ENCODE peak calls at places on chromosome 9, in four cellular contexts. One of them, this sample, is unnamed.

GRCh38 chr9:136546697-136547481 is 1.0 kb upstream of the NOTCH1 start:
- DNase-seq in WERI-Rb-1: no peak
- DNase-seq in AG04450: no peak
- DNase-seq in body of pancreas: peak
- DNase-seq in this sample: no peak

GRCh38 chr9:70229579-70229978 is 29.2 kb upstream of the SMC5 start:
- DNase-seq in WERI-Rb-1: no peak
- DNase-seq in body of pancreas: no peak
- DNase-seq in AG04450: no peak
- DNase-seq in this sample: no peak

GRCh38 chr9:116156621-116157314 is 3.2 kb downstream of the PAPPA start:
- DNase-seq in body of pancreas: peak
- DNase-seq in AG04450: no peak
- DNase-seq in WERI-Rb-1: peak
- DNase-seq in this sample: no peak

GRCh38 chr9:72960446-72960845 is 7.6 kb upstream of the ALDH1A1 start:
- DNase-seq in WERI-Rb-1: no peak
- DNase-seq in body of pancreas: no peak
- DNase-seq in AG04450: no peak
- DNase-seq in this sample: no peak

GRCh38 chr9:127133739-127134167 is 11.3 kb upstream of the ANGPTL2 start:
- DNase-seq in body of pancreas: no peak
- DNase-seq in AG04450: peak
- DNase-seq in WERI-Rb-1: no peak
- DNase-seq in this sample: no peak

GRCh38 chr9:111959468-111959941 is 62.9 kb downstream of the UGCG start:
- DNase-seq in WERI-Rb-1: no peak
- DNase-seq in body of pancreas: peak
- DNase-seq in AG04450: no peak
- DNase-seq in this sample: peak

GRCh38 chr9:37752646-37753488 is 738 bp upstream of the TRMT10B start:
- DNase-seq in AG04450: no peak
- DNase-seq in body of pancreas: no peak
- DNase-seq in WERI-Rb-1: no peak
- DNase-seq in this sample: no peak

GRCh38 chr9:3401556-3401955 is 124.2 kb downstream of the RFX3 start:
- DNase-seq in body of pancreas: no peak
- DNase-seq in WERI-Rb-1: no peak
- DNase-seq in AG04450: no peak
- DNase-seq in this sample: no peak

GRCh38 chr9:124264812-124265211 is 7.1 kb downstream of the NEK6 start:
- DNase-seq in WERI-Rb-1: no peak
- DNase-seq in body of pancreas: no peak
- DNase-seq in AG04450: no peak
- DNase-seq in this sample: no peak

GRCh38 chr9:131521203-131521602 is 9.9 kb downstream of the UCK1 start:
- DNase-seq in body of pancreas: no peak
- DNase-seq in AG04450: no peak
- DNase-seq in WERI-Rb-1: no peak
- DNase-seq in this sample: no peak

GRCh38 chr9:75133396-75133795 is 45.1 kb downstream of the OSTF1 start:
- DNase-seq in WERI-Rb-1: no peak
- DNase-seq in AG04450: no peak
- DNase-seq in body of pancreas: no peak
- DNase-seq in this sample: no peak

GRCh38 chr9:103444157-103444556 is 449.0 kb downstream of the CYLC2 start:
- DNase-seq in AG04450: no peak
- DNase-seq in body of pancreas: no peak
- DNase-seq in WERI-Rb-1: no peak
- DNase-seq in this sample: no peak

GRCh38 chr9:38175423-38175822 is 106.4 kb upstream of the SHB start:
- DNase-seq in body of pancreas: no peak
- DNase-seq in AG04450: no peak
- DNase-seq in WERI-Rb-1: no peak
- DNase-seq in this sample: no peak

GRCh38 chr9:92164490-92164889 is 49.3 kb upstream of the SPTLC1 start:
- DNase-seq in body of pancreas: no peak
- DNase-seq in WERI-Rb-1: no peak
- DNase-seq in AG04450: no peak
- DNase-seq in this sample: no peak

GRCh38 chr9:78035369-78035993 is 3.9 kb upstream of the GNAQ start:
- DNase-seq in WERI-Rb-1: peak
- DNase-seq in AG04450: peak
- DNase-seq in body of pancreas: peak
- DNase-seq in this sample: peak

GRCh38 chr9:93244101-93244500 is 60.2 kb downstream of the WNK2 start:
- DNase-seq in WERI-Rb-1: peak
- DNase-seq in AG04450: no peak
- DNase-seq in body of pancreas: no peak
- DNase-seq in this sample: no peak

GRCh38 chr9:21968331-21969010 is 25.7 kb downstream of the CDKN2A start:
- DNase-seq in AG04450: no peak
- DNase-seq in WERI-Rb-1: no peak
- DNase-seq in body of pancreas: no peak
- DNase-seq in this sample: no peak
- TF ChIP-seq CTCF in AG04450: no peak
- TF ChIP-seq CTCF in WERI-Rb-1: no peak
- TF ChIP-seq CTCF in body of pancreas: no peak
- TF ChIP-seq CTCF in this sample: no peak

GRCh38 chr9:91127653-91128052 is 234.1 kb downstream of the AUH start:
- DNase-seq in AG04450: no peak
- DNase-seq in body of pancreas: no peak
- DNase-seq in WERI-Rb-1: no peak
- DNase-seq in this sample: no peak
- H3K4me3 ChIP-seq in AG04450: no peak
- H3K4me3 ChIP-seq in body of pancreas: no peak
- H3K4me3 ChIP-seq in WERI-Rb-1: no peak
- H3K4me3 ChIP-seq in this sample: no peak

DNA sequence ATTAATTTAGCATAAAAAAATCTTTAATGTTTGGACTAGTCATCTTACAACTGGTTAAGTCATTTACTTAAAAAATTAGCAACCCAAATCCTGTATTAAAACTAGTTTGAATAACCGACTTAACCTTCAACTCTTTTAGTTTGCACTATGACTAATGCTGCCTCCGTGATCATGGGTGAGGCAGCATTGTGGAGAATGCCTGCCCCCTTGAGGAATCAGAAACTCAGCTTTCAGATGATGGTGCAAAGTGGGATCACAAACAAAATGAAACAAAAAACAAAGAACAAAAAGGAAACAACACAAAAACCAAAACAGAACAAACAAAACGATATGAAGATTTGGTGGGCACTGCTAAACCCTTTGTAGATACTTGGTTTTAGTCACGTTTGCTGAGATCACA is 127.0 kb upstream of the PALM2AKAP2 start:
- DNase-seq in body of pancreas: no peak
- DNase-seq in WERI-Rb-1: no peak
- DNase-seq in AG04450: no peak
- DNase-seq in this sample: no peak
- TF ChIP-seq CTCF in body of pancreas: no peak
- TF ChIP-seq CTCF in WERI-Rb-1: peak
- TF ChIP-seq CTCF in AG04450: peak
- TF ChIP-seq CTCF in this sample: peak

DNA sequence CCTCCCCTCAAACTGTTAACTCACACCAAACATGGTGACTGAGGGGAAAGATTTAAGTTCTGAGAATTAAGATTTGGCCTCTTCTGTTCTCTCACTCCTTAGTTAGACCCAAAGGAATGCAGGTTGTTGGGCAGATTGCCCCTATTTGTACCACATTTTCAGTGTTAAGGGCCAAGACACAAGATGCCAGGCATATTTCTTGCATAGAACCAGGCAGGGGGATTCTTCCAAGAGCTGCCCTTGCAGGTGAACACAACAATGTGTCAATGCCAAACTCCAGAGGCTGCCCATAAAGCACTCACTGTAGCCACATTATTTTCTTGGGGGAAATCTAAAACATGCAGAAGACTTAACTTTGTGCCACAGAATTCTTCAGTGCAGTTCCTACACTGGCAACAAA is 14.7 kb downstream of the MPDZ start:
- DNase-seq in WERI-Rb-1: no peak
- DNase-seq in body of pancreas: no peak
- DNase-seq in AG04450: no peak
- DNase-seq in this sample: no peak
- H3K4me3 ChIP-seq in WERI-Rb-1: no peak
- H3K4me3 ChIP-seq in body of pancreas: no peak
- H3K4me3 ChIP-seq in AG04450: no peak
- H3K4me3 ChIP-seq in this sample: no peak

GRCh38 chr9:22028394-22028793 is 19.3 kb upstream of the CDKN2B start:
- DNase-seq in AG04450: no peak
- DNase-seq in WERI-Rb-1: no peak
- DNase-seq in body of pancreas: no peak
- DNase-seq in this sample: no peak

GRCh38 chr9:22029231-22029630 is 20.1 kb upstream of the CDKN2B start:
- DNase-seq in WERI-Rb-1: no peak
- DNase-seq in body of pancreas: no peak
- DNase-seq in AG04450: no peak
- DNase-seq in this sample: no peak

GRCh38 chr9:22030101-22030598 is 21.0 kb upstream of the CDKN2B start:
- DNase-seq in body of pancreas: no peak
- DNase-seq in AG04450: no peak
- DNase-seq in WERI-Rb-1: no peak
- DNase-seq in this sample: no peak

GRCh38 chr9:22022396-22022795 is 13.3 kb upstream of the CDKN2B start:
- DNase-seq in AG04450: no peak
- DNase-seq in body of pancreas: no peak
- DNase-seq in WERI-Rb-1: no peak
- DNase-seq in this sample: no peak

GRCh38 chr9:22026696-22027095 is 17.6 kb upstream of the CDKN2B start:
- DNase-seq in body of pancreas: no peak
- DNase-seq in WERI-Rb-1: no peak
- DNase-seq in AG04450: no peak
- DNase-seq in this sample: no peak
- TF ChIP-seq CTCF in body of pancreas: no peak
- TF ChIP-seq CTCF in WERI-Rb-1: no peak
- TF ChIP-seq CTCF in AG04450: no peak
- TF ChIP-seq CTCF in this sample: no peak

DNA sequence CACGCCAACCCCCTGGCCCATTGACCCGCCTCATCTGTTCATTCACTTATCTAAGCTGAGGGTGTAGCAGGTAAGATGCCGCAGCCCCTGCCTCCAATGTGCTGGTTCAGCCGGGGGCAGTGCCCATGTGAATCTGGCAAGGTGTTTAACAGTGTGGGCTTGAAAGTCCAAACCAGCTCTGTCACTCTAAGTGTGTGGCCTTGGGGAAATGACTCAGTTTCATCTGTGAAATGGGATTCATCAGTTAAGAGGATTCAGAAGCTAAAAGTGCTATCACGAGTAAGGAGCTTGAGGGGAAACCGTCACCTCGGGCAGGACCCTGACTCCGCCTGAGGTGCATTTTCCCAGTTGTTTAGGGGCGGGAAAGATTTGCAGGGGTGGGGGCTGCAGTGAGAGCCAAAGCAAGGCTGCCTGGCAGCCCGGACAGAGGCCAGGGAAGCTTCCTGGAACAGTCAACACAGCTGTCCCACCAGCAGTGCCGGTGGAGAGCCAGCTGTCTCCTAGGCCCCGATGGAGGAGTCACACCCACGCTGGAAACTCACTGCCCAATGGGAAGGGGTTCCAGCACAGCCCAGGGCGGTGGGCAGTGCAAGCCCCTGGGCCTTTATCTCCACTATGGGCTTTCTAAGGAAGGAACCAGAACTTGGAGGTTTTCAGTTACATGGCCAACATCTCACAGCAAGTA is 9.7 kb upstream of the URM1 start:
- DNase-seq in WERI-Rb-1: no peak
- DNase-seq in AG04450: no peak
- DNase-seq in body of pancreas: no peak
- DNase-seq in this sample: no peak
- H3K4me3 ChIP-seq in WERI-Rb-1: no peak
- H3K4me3 ChIP-seq in AG04450: peak
- H3K4me3 ChIP-seq in body of pancreas: no peak
- H3K4me3 ChIP-seq in this sample: no peak

GRCh38 chr9:15308511-15308910 is 1.5 kb upstream of the TTC39B start:
- DNase-seq in AG04450: peak
- DNase-seq in WERI-Rb-1: no peak
- DNase-seq in body of pancreas: no peak
- DNase-seq in this sample: no peak

GRCh38 chr9:15307523-15307841 is 466 bp upstream of the TTC39B start:
- DNase-seq in AG04450: no peak
- DNase-seq in WERI-Rb-1: no peak
- DNase-seq in body of pancreas: no peak
- DNase-seq in this sample: no peak

GRCh38 chr9:15310448-15310847 is 3.4 kb upstream of the TTC39B start:
- DNase-seq in AG04450: no peak
- DNase-seq in WERI-Rb-1: no peak
- DNase-seq in body of pancreas: no peak
- DNase-seq in this sample: no peak

GRCh38 chr9:15306757-15307522 is at the start of gene TTC39B:
- DNase-seq in body of pancreas: peak
- DNase-seq in WERI-Rb-1: peak
- DNase-seq in AG04450: peak
- DNase-seq in this sample: peak

DNA sequence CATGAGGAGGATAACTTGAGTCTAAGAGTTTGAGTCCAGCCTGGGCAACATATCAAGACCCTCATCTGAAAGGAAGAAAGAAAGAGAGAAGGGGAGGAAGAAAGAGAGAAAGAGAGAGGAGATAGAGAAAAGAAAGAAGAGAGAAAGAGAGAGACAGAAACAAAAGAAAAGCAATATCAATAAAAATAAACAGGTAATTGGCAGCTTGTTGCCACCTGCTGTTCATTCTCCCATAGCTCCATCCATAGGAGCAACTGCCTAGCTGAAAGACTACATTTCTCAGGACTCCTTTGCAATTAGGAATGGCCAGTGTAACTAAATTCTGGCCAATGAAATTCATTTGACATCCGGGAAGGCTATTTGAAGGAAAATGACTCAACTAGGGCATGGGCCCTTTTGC is 4.6 kb upstream of the TTC39B start:
- DNase-seq in WERI-Rb-1: no peak
- DNase-seq in AG04450: no peak
- DNase-seq in body of pancreas: no peak
- DNase-seq in this sample: no peak
- TF ChIP-seq CTCF in WERI-Rb-1: no peak
- TF ChIP-seq CTCF in AG04450: no peak
- TF ChIP-seq CTCF in body of pancreas: peak
- TF ChIP-seq CTCF in this sample: no peak

DNA sequence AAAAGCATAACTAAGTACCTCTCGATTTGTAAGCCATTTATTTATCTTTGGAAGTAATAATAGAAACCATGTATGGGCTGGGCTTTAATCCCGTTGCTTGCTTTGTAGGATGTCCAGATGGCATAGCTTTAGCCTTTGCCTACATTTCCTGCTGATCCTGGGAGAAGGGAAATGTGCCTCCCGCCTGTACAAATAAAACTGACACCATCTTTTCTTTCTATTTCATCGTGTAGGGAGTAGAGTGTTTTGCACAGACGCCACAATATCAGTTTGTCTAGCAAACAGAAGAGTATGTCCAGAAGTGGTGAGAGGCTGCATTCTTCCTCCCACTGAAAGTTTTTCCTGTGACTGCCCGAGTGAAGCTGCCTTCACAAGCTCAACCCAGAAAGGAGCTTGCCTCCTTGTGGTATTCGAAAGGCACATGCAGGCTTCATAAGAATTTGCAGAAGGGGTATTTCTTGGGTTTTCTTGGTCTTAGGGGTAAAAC is 24.7 kb upstream of the TJP2 start:
- DNase-seq in AG04450: peak
- DNase-seq in WERI-Rb-1: peak
- DNase-seq in body of pancreas: no peak
- DNase-seq in this sample: no peak
- H3K4me3 ChIP-seq in AG04450: peak
- H3K4me3 ChIP-seq in WERI-Rb-1: peak
- H3K4me3 ChIP-seq in body of pancreas: no peak
- H3K4me3 ChIP-seq in this sample: no peak

This sample was measured in kidney epithelial cell.